ENCODE peak calls at places on chromosomes 3 and 15, in seven cellular contexts. M is IMR-90, L is neuronal stem cell, R is H9, J is mesendoderm, G is mesenchymal stem cell, T is H1. N is an unnamed sample.

GRCh38 chr3:40290396-40290795 is 19.1 kb upstream of the EIF1B start:
- DNase-seq in M (no peak), L (no peak), R (peak), J (no peak), G (no peak), T (no peak), N (no peak)

GRCh38 chr3:15989419-15989818 is 185.1 kb upstream of the GALNT15 start:
- DNase-seq in M (peak), L (no peak), R (no peak), J (no peak), G (peak), T (no peak), N (no peak)

GRCh38 chr3:65575376-65575840 is 463.3 kb downstream of the MAGI1 start:
- DNase-seq in M (peak), L (no peak), R (no peak), J (no peak), G (peak), T (no peak), N (no peak)

GRCh38 chr3:15453501-15453900 is 26.1 kb downstream of the EAF1 start:
- DNase-seq in M (no peak), L (no peak), R (no peak), J (no peak), G (no peak), T (no peak), N (peak)

GRCh38 chr3:52056521-52056967 is at the start of gene DUSP7:
- DNase-seq in M (peak), L (peak), R (peak), J (peak), G (peak), T (peak), N (peak)

GRCh38 chr15:44662478-44663409 is 718 bp downstream of the SPG11 start:
- DNase-seq in M (peak), L (no peak), R (peak), J (no peak), G (peak), T (no peak), N (peak)

GRCh38 chr3:174620138-174620537 is 239.0 kb upstream of the NAALADL2 start:
- DNase-seq in M (no peak), L (no peak), R (no peak), J (no peak), G (no peak), T (no peak), N (peak)

GRCh38 chr3:197750863-197751737 is 1.4 kb downstream of the FYTTD1 start:
- DNase-seq in M (peak), L (no peak), R (no peak), J (peak), G (peak), T (no peak), N (peak)

GRCh38 chr3:170346481-170347125 is 10.9 kb upstream of the SKIL start:
- DNase-seq in M (peak), L (no peak), R (no peak), J (peak), G (no peak), T (no peak), N (peak)

GRCh38 chr15:38589502-38589901 is 24.9 kb upstream of the RASGRP1 start:
- DNase-seq in M (peak), L (no peak), R (no peak), J (peak), G (peak), T (no peak), N (peak)

GRCh38 chr3:71313844-71314243 is 269.7 kb downstream of the FOXP1 start:
- DNase-seq in M (no peak), L (no peak), R (no peak), J (no peak), G (no peak), T (no peak), N (no peak)

GRCh38 chr3:195856410-195857084 is 44.8 kb upstream of the MUC4 start:
- DNase-seq in M (no peak), L (no peak), R (no peak), J (no peak), G (no peak), T (no peak), N (no peak)

GRCh38 chr3:195863121-195864061 is 45.0 kb downstream of the TNK2 start:
- DNase-seq in M (peak), L (peak), R (peak), J (peak), G (peak), T (peak), N (peak)

GRCh38 chr3:195859061-195859845 is 47.5 kb upstream of the MUC4 start:
- DNase-seq in M (peak), L (peak), R (peak), J (peak), G (peak), T (peak), N (peak)

GRCh38 chr3:195860456-195860855 is 47.9 kb downstream of the TNK2 start:
- DNase-seq in M (no peak), L (no peak), R (no peak), J (peak), G (no peak), T (no peak), N (no peak)

GRCh38 chr3:195859846-195860411 is 48.2 kb upstream of the MUC4 start:
- DNase-seq in M (no peak), L (no peak), R (no peak), J (peak), G (no peak), T (no peak), N (no peak)
- H3K18ac ChIP-seq in M (no peak), L (peak), R (peak), J (no peak), G (no peak), T (no peak), N (no peak)

GRCh38 chr3:73292241-73292640 is 230.8 kb downstream of the EBLN2 start:
- DNase-seq in M (no peak), L (no peak), R (no peak), J (no peak), G (no peak), T (no peak), N (no peak)
- H3K4ac ChIP-seq in M (no peak), L (no peak), R (no peak), J (no peak), G (no peak), T (no peak), N (no peak)

GRCh38 chr3:131353946-131354345 is 27.6 kb upstream of the NUDT16 start:
- DNase-seq in M (no peak), L (no peak), R (no peak), J (no peak), G (no peak), T (no peak), N (no peak)
- H3K18ac ChIP-seq in M (no peak), L (no peak), R (no peak), J (no peak), G (no peak), T (no peak), N (no peak)

GRCh38 chr15:72961326-72961725 is 90.9 kb upstream of the NEO1 start:
- DNase-seq in M (no peak), L (no peak), R (no peak), J (no peak), G (no peak), T (no peak), N (no peak)
- H3K4ac ChIP-seq in M (no peak), L (no peak), R (no peak), J (no peak), G (no peak), T (no peak), N (no peak)

GRCh38 chr3:129514563-129514962 is 13.9 kb upstream of the RHO start:
- DNase-seq in M (no peak), L (no peak), R (no peak), J (no peak), G (no peak), T (no peak), N (no peak)
- H3K18ac ChIP-seq in M (no peak), L (no peak), R (no peak), J (no peak), G (no peak), T (no peak), N (no peak)

N was measured in trophoblast cell.